ENCODE peak calls at places on chromosomes 5 and 9, in five cellular contexts. One of them, this sample, is unnamed.

GRCh38 chr9:68515304-68516017 is 25.2 kb downstream of the TMEM252 start:
- DNase-seq in pancreas: no peak
- DNase-seq in hepatocyte: peak; percentile 64
- DNase-seq in BE2C: no peak
- DNase-seq in CD8-positive, alpha-beta T cell: no peak
- DNase-seq in this sample: peak; percentile 42

GRCh38 chr5:2303391-2304100 is 420.8 kb upstream of the IRX4 start:
- DNase-seq in pancreas: no peak
- DNase-seq in hepatocyte: no peak
- DNase-seq in BE2C: no peak
- DNase-seq in CD8-positive, alpha-beta T cell: no peak
- DNase-seq in this sample: no peak

GRCh38 chr9:135468866-135469521 is 10.6 kb upstream of the PPP1R26 start:
- DNase-seq in pancreas: peak; percentile 5
- DNase-seq in hepatocyte: no peak
- DNase-seq in BE2C: no peak
- DNase-seq in CD8-positive, alpha-beta T cell: no peak
- DNase-seq in this sample: no peak

GRCh38 chr9:134316444-134317160 is 9.7 kb upstream of the RXRA start:
- DNase-seq in pancreas: peak; percentile 62
- DNase-seq in hepatocyte: no peak
- DNase-seq in BE2C: peak; percentile 62
- DNase-seq in CD8-positive, alpha-beta T cell: no peak
- DNase-seq in this sample: no peak

GRCh38 chr9:92228628-92229027 is 64.9 kb downstream of the IARS1 start:
- DNase-seq in pancreas: no peak
- DNase-seq in hepatocyte: no peak
- DNase-seq in BE2C: no peak
- DNase-seq in CD8-positive, alpha-beta T cell: no peak
- DNase-seq in this sample: no peak

GRCh38 chr5:153888781-153889180 is 149.9 kb downstream of the FAM114A2 start:
- DNase-seq in pancreas: no peak
- DNase-seq in hepatocyte: no peak
- DNase-seq in BE2C: no peak
- DNase-seq in CD8-positive, alpha-beta T cell: no peak
- DNase-seq in this sample: no peak

GRCh38 chr9:111601237-111602018 is 2.0 kb upstream of the PTGR1 start:
- DNase-seq in pancreas: no peak
- DNase-seq in hepatocyte: peak; percentile 57
- DNase-seq in BE2C: no peak
- DNase-seq in CD8-positive, alpha-beta T cell: no peak
- DNase-seq in this sample: no peak

GRCh38 chr5:91177639-91178038 is 205.5 kb downstream of the ARRDC3 start:
- DNase-seq in pancreas: no peak
- DNase-seq in hepatocyte: no peak
- DNase-seq in BE2C: no peak
- DNase-seq in CD8-positive, alpha-beta T cell: no peak
- DNase-seq in this sample: no peak

GRCh38 chr5:17061973-17062470 is 125.9 kb upstream of the MYO10 start:
- DNase-seq in pancreas: peak; percentile 67
- DNase-seq in hepatocyte: no peak
- DNase-seq in BE2C: no peak
- DNase-seq in CD8-positive, alpha-beta T cell: no peak
- DNase-seq in this sample: peak; percentile 38

GRCh38 chr5:168939887-168940534 is 360.8 kb upstream of the PANK3 start:
- DNase-seq in pancreas: no peak
- DNase-seq in hepatocyte: no peak
- DNase-seq in BE2C: no peak
- DNase-seq in CD8-positive, alpha-beta T cell: no peak
- DNase-seq in this sample: no peak

GRCh38 chr5:151406322-151406947 is 41.0 kb upstream of the SLC36A1 start:
- DNase-seq in pancreas: no peak
- DNase-seq in hepatocyte: peak; percentile 25
- DNase-seq in BE2C: no peak
- DNase-seq in CD8-positive, alpha-beta T cell: no peak
- DNase-seq in this sample: no peak

GRCh38 chr5:158786390-158786789 is 313.3 kb downstream of the EBF1 start:
- DNase-seq in pancreas: no peak
- DNase-seq in hepatocyte: no peak
- DNase-seq in BE2C: no peak
- DNase-seq in CD8-positive, alpha-beta T cell: no peak
- DNase-seq in this sample: no peak

GRCh38 chr5:104650313-104650712 is 1087.7 kb upstream of the NUDT12 start:
- DNase-seq in pancreas: no peak
- DNase-seq in hepatocyte: no peak
- DNase-seq in BE2C: no peak
- DNase-seq in CD8-positive, alpha-beta T cell: no peak
- DNase-seq in this sample: no peak

GRCh38 chr5:60076746-60077145 is 183.2 kb upstream of the PDE4D start:
- DNase-seq in pancreas: peak; percentile 38
- DNase-seq in hepatocyte: no peak
- DNase-seq in BE2C: no peak
- DNase-seq in CD8-positive, alpha-beta T cell: no peak
- DNase-seq in this sample: no peak

GRCh38 chr5:151255621-151256286 is 2.8 kb downstream of the GM2A start:
- DNase-seq in pancreas: no peak
- DNase-seq in hepatocyte: no peak
- DNase-seq in BE2C: no peak
- DNase-seq in CD8-positive, alpha-beta T cell: no peak
- DNase-seq in this sample: no peak

GRCh38 chr5:176793343-176793699 is 17.0 kb upstream of the UNC5A start:
- DNase-seq in pancreas: peak; percentile 22
- DNase-seq in hepatocyte: no peak
- DNase-seq in BE2C: peak; percentile 70
- DNase-seq in CD8-positive, alpha-beta T cell: no peak
- DNase-seq in this sample: no peak

GRCh38 chr9:116860509-116861120 is 173.5 kb downstream of the TRIM32 start:
- DNase-seq in pancreas: peak; percentile 45
- DNase-seq in hepatocyte: peak; percentile 84
- DNase-seq in BE2C: peak; percentile 78
- DNase-seq in CD8-positive, alpha-beta T cell: no peak
- DNase-seq in this sample: peak; percentile 60

GRCh38 chr5:96344678-96345612 is 88.1 kb downstream of the PCSK1 start:
- DNase-seq in pancreas: no peak
- DNase-seq in hepatocyte: peak; percentile 73
- DNase-seq in BE2C: peak; percentile 38
- DNase-seq in CD8-positive, alpha-beta T cell: peak; percentile 8
- DNase-seq in this sample: no peak

GRCh38 chr5:68333649-68334549 is 118.3 kb downstream of the PIK3R1 start:
- DNase-seq in pancreas: no peak
- DNase-seq in hepatocyte: no peak
- DNase-seq in BE2C: no peak
- DNase-seq in CD8-positive, alpha-beta T cell: no peak
- DNase-seq in this sample: no peak

GRCh38 chr5:1390861-1391600 is 46.1 kb upstream of the CLPTM1L start:
- DNase-seq in pancreas: no peak
- DNase-seq in hepatocyte: no peak
- DNase-seq in BE2C: no peak
- DNase-seq in CD8-positive, alpha-beta T cell: no peak
- DNase-seq in this sample: no peak

GRCh38 chr5:177455036-177455660 is 8.5 kb downstream of the PRR7 start:
- DNase-seq in pancreas: peak; percentile 96
- DNase-seq in hepatocyte: peak; percentile 94
- DNase-seq in BE2C: peak; percentile 90
- DNase-seq in CD8-positive, alpha-beta T cell: peak; percentile 93
- DNase-seq in this sample: peak; percentile 83

GRCh38 chr5:77312411-77312810 is 101.9 kb downstream of the PDE8B start:
- DNase-seq in pancreas: no peak
- DNase-seq in hepatocyte: no peak
- DNase-seq in BE2C: no peak
- DNase-seq in CD8-positive, alpha-beta T cell: no peak
- DNase-seq in this sample: no peak

GRCh38 chr5:82522912-82523311 is 244.8 kb upstream of the RPS23 start:
- DNase-seq in pancreas: no peak
- DNase-seq in hepatocyte: no peak
- DNase-seq in BE2C: no peak
- DNase-seq in CD8-positive, alpha-beta T cell: no peak
- DNase-seq in this sample: no peak

GRCh38 chr5:142360607-142361120 is 35.8 kb upstream of the SPRY4 start:
- DNase-seq in pancreas: no peak
- DNase-seq in hepatocyte: peak; percentile 60
- DNase-seq in BE2C: peak; percentile 69
- DNase-seq in CD8-positive, alpha-beta T cell: no peak
- DNase-seq in this sample: no peak

DNA sequence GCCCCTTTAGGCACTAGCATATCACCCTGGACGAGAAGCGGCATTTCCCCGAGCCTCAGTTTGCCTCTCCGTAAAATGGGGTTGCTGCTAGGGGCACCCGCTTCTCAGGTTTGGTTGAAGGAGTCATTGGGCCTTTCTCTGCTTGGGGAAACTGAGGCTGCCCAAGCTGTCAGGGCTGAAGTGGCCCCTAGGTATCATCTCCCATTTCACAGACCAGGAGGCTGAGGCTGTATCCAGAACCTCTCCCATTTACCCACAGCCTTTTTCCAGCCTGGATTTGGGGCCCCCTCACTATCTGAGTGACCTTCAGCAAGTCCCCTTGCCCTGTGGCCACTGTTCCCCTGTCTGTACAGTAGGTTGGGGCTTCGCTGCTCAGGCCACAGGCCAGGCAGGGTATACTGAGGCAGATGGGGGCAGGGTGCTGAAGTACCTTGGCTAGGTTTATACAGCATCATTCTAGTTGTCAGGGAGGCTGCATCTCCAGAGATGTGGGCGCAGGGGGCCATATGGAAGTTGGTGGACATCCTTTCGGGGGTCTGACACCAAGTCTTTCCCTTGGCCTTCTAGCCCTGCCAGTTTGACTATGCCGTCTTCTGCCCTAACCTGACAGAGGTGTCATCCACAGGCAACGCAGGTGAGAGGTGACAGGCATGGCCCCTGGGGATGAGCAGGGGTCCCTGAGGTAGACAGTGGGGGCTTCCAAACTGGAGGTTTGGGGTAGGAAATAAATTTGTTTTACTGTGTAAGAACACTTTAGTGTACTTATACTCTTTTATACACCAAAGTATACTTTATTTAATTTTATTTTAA is 7.9 kb downstream of the FPGS start:
- DNase-seq in pancreas: no peak
- DNase-seq in hepatocyte: no peak
- DNase-seq in BE2C: no peak
- DNase-seq in CD8-positive, alpha-beta T cell: no peak
- DNase-seq in this sample: no peak
- H3K4me1 ChIP-seq in pancreas: no peaks in the 10 kb centered on the region
- H3K4me1 ChIP-seq in hepatocyte: peaks cover 8% of the 10 kb centered on the region
- H3K4me1 ChIP-seq in BE2C: no peaks in the 10 kb centered on the region
- H3K4me1 ChIP-seq in CD8-positive, alpha-beta T cell: no peaks in the 10 kb centered on the region
- H3K4me1 ChIP-seq in this sample: peaks cover 1% of the 10 kb centered on the region

GRCh38 chr9:88580961-88581360 is 46.0 kb downstream of the NXNL2 start:
- DNase-seq in pancreas: no peak
- DNase-seq in hepatocyte: no peak
- DNase-seq in BE2C: no peak
- DNase-seq in CD8-positive, alpha-beta T cell: no peak
- DNase-seq in this sample: no peak
- H3K9me3 ChIP-seq in pancreas: no peaks in the 10 kb centered on the region
- H3K9me3 ChIP-seq in hepatocyte: no peaks in the 10 kb centered on the region
- H3K9me3 ChIP-seq in BE2C: no peaks in the 10 kb centered on the region
- H3K9me3 ChIP-seq in CD8-positive, alpha-beta T cell: no peaks in the 10 kb centered on the region
- H3K9me3 ChIP-seq in this sample: no peaks in the 10 kb centered on the region

GRCh38 chr9:124300312-124300711 is 42.6 kb downstream of the NEK6 start:
- DNase-seq in pancreas: no peak
- DNase-seq in hepatocyte: no peak
- DNase-seq in BE2C: no peak
- DNase-seq in CD8-positive, alpha-beta T cell: no peak
- DNase-seq in this sample: peak; percentile 53
- H3K4me1 ChIP-seq in pancreas: peaks cover 26% of the 10 kb centered on the region
- H3K4me1 ChIP-seq in hepatocyte: peaks cover 5% of the 10 kb centered on the region
- H3K4me1 ChIP-seq in BE2C: no peaks in the 10 kb centered on the region
- H3K4me1 ChIP-seq in CD8-positive, alpha-beta T cell: no peaks in the 10 kb centered on the region
- H3K4me1 ChIP-seq in this sample: peaks cover 42% of the 10 kb centered on the region

GRCh38 chr5:141356950-141357349 is 2.1 kb downstream of the PCDHGA4 start:
- DNase-seq in pancreas: no peak
- DNase-seq in hepatocyte: no peak
- DNase-seq in BE2C: no peak
- DNase-seq in CD8-positive, alpha-beta T cell: no peak
- DNase-seq in this sample: no peak
- H3K9me3 ChIP-seq in pancreas: no peaks in the 10 kb centered on the region
- H3K9me3 ChIP-seq in hepatocyte: no peaks in the 10 kb centered on the region
- H3K9me3 ChIP-seq in BE2C: peaks cover 15% of the 10 kb centered on the region
- H3K9me3 ChIP-seq in CD8-positive, alpha-beta T cell: peaks cover 11% of the 10 kb centered on the region
- H3K9me3 ChIP-seq in this sample: peaks cover 50% of the 10 kb centered on the region

DNA sequence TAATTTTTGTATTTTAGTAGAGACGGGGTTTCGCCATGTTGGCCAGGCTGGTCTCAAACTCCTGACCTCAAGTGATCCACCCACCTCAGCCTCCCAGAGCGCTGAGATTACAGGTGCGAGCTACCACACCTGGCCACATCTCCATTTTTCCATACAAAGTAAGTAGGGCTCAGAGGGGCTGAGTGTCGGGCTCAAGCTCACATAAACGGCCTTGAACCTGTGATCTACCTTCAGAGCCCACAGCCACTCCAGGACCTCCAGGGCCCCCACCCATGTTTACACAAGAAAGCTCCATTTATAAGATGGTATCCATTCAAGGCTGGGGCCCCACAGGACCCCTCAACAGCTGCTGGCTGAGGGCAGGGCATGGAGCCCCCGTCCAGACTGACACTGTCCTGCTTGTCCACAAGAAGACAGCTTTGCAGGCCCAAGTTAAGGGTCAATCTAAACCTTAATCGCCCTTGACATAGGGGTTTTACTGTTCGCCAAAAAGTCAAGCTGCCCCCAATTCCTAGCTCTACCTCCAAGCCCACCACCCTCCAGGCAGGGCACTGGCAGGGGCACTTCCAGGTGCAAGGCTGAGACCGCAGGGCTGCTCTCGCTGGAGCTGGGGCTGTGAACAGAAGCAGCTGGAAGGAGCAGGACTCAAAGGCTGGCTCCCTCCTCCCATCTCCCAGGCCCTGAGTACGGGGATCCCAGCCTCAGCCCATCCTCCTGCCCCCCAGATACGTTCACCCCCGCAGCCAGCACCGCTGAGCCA is 18.9 kb downstream of the FAM78A start:
- DNase-seq in pancreas: no peak
- DNase-seq in hepatocyte: no peak
- DNase-seq in BE2C: no peak
- DNase-seq in CD8-positive, alpha-beta T cell: no peak
- DNase-seq in this sample: no peak
- H3K4me1 ChIP-seq in pancreas: peaks cover 2% of the 10 kb centered on the region
- H3K4me1 ChIP-seq in hepatocyte: no peaks in the 10 kb centered on the region
- H3K4me1 ChIP-seq in BE2C: no peaks in the 10 kb centered on the region
- H3K4me1 ChIP-seq in CD8-positive, alpha-beta T cell: peaks cover 91% of the 10 kb centered on the region
- H3K4me1 ChIP-seq in this sample: peaks cover 8% of the 10 kb centered on the region

GRCh38 chr9:129854588-129855110 is 19.4 kb downstream of the USP20 start:
- DNase-seq in pancreas: no peak
- DNase-seq in hepatocyte: no peak
- DNase-seq in BE2C: no peak
- DNase-seq in CD8-positive, alpha-beta T cell: peak; percentile 58
- DNase-seq in this sample: no peak
- H3K9me3 ChIP-seq in pancreas: no peaks in the 10 kb centered on the region
- H3K9me3 ChIP-seq in hepatocyte: no peaks in the 10 kb centered on the region
- H3K9me3 ChIP-seq in BE2C: no peaks in the 10 kb centered on the region
- H3K9me3 ChIP-seq in CD8-positive, alpha-beta T cell: no peaks in the 10 kb centered on the region
- H3K9me3 ChIP-seq in this sample: no peaks in the 10 kb centered on the region

GRCh38 chr9:78026416-78026815 is 5.2 kb downstream of the GNAQ start:
- DNase-seq in pancreas: no peak
- DNase-seq in hepatocyte: no peak
- DNase-seq in BE2C: no peak
- DNase-seq in CD8-positive, alpha-beta T cell: no peak
- DNase-seq in this sample: no peak
- H3K4me1 ChIP-seq in pancreas: peaks cover 41% of the 10 kb centered on the region
- H3K4me1 ChIP-seq in hepatocyte: peaks cover 39% of the 10 kb centered on the region
- H3K4me1 ChIP-seq in BE2C: peaks cover 12% of the 10 kb centered on the region
- H3K4me1 ChIP-seq in CD8-positive, alpha-beta T cell: peaks cover 34% of the 10 kb centered on the region
- H3K4me1 ChIP-seq in this sample: peaks cover 7% of the 10 kb centered on the region

This sample was measured in lung.